ENCODE peak calls at places on chromosomes 16 and 17, in four cellular contexts. C is H1, D is H9, U is IMR-90. V is an unnamed sample.

GRCh38 chr17:16516594-16517018 is 24.6 kb upstream of the LRRC75A start:
- DNase-seq in C (no peak), D (peak; percentile 70), U (peak; percentile 80), V (peak; percentile 75)

GRCh38 chr17:82791532-82791931 is 39.7 kb downstream of the TBCD start:
- DNase-seq in D (no peak), C (no peak), U (peak; percentile 98), V (no peak)

GRCh38 chr17:31561469-31562412 is 170.3 kb downstream of the RAB11FIP4 start:
- DNase-seq in C (no peak), D (no peak), U (peak; percentile 49), V (peak; percentile 38)

GRCh38 chr17:77717941-77718668 is 240.4 kb upstream of the TNRC6C start:
- DNase-seq in U (no peak), C (no peak), D (peak; percentile 25), V (no peak)

GRCh38 chr16:68069511-68070248 is 15.5 kb upstream of the NFATC3 start:
- DNase-seq in C (no peak), U (no peak), D (no peak), V (no peak)

GRCh38 chr16:3022697-3023414 is 886 bp downstream of the HCFC1R1 start:
- DNase-seq in U (peak; percentile 20), C (no peak), D (no peak), V (no peak)

GRCh38 chr16:31128711-31129567 is 6.6 kb downstream of the PRSS8 start:
- DNase-seq in D (no peak), U (no peak), C (no peak), V (no peak)

GRCh38 chr17:41793749-41794602 is 7.5 kb upstream of the JUP start:
- DNase-seq in D (peak; percentile 95), C (no peak), U (peak; percentile 59), V (peak; percentile 96)

GRCh38 chr17:82350182-82351030 is 8.6 kb upstream of the TEX19 start:
- DNase-seq in U (no peak), D (no peak), C (no peak), V (no peak)

GRCh38 chr17:57735707-57736106 is 9.4 kb downstream of the CCDC182 start:
- DNase-seq in D (peak; percentile 77), U (no peak), C (no peak), V (peak; percentile 60)

GRCh38 chr16:58459344-58460218 is 40.4 kb upstream of the NDRG4 start:
- DNase-seq in U (peak; percentile 43), C (no peak), D (no peak), V (no peak)

GRCh38 chr17:31825961-31826691 is 32.9 kb downstream of the COPRS start:
- DNase-seq in C (no peak), D (no peak), U (peak; percentile 34), V (no peak)

GRCh38 chr17:78227455-78227916 is 3.9 kb upstream of the TMEM235 start:
- DNase-seq in C (no peak), D (no peak), U (peak; percentile 16), V (no peak)

GRCh38 chr17:9386401-9386800 is 189.2 kb downstream of the STX8 start:
- DNase-seq in C (no peak), D (no peak), U (no peak), V (no peak)

GRCh38 chr16:10500582-10500981 is 79.8 kb downstream of the EMP2 start:
- DNase-seq in U (no peak), D (no peak), C (no peak), V (no peak)

GRCh38 chr17:78525511-78526160 is 51.6 kb downstream of the DNAH17 start:
- DNase-seq in D (no peak), U (no peak), C (no peak), V (no peak)

GRCh38 chr17:58513913-58514794 is at the start of gene MTMR4:
- DNase-seq in C (peak; percentile 79), U (peak; percentile 58), D (peak; percentile 97), V (peak; percentile 92)

GRCh38 chr16:81264386-81264785 is 25.9 kb downstream of the BCO1 start:
- DNase-seq in D (no peak), C (no peak), U (no peak), V (no peak)

GRCh38 chr17:43994272-43995149 is 9.9 kb upstream of the NAGS start:
- DNase-seq in U (peak; percentile 37), C (no peak), D (peak; percentile 86), V (peak; percentile 62)
- H3K56ac ChIP-seq in U (no peak overlapping the region), C (no peak overlapping the region), D (no peak overlapping the region), V (peak overlapping the region; percentile 72)

GRCh38 chr17:76139261-76139752 is 1.7 kb downstream of the FOXJ1 start:
- DNase-seq in C (no peak), U (no peak), D (peak; percentile 48), V (no peak)

GRCh38 chr17:76142044-76143041 is 1.3 kb upstream of the FOXJ1 start:
- DNase-seq in C (no peak), D (peak; percentile 48), U (no peak), V (no peak)

GRCh38 chr17:76141212-76142043 is at the start of gene FOXJ1:
- DNase-seq in C (peak; percentile 88), D (peak; percentile 99), U (peak; percentile 74), V (peak; percentile 96)

GRCh38 chr17:76139801-76140660 is 1.0 kb downstream of the FOXJ1 start:
- DNase-seq in U (no peak), C (no peak), D (peak; percentile 64), V (peak; percentile 52)

DNA sequence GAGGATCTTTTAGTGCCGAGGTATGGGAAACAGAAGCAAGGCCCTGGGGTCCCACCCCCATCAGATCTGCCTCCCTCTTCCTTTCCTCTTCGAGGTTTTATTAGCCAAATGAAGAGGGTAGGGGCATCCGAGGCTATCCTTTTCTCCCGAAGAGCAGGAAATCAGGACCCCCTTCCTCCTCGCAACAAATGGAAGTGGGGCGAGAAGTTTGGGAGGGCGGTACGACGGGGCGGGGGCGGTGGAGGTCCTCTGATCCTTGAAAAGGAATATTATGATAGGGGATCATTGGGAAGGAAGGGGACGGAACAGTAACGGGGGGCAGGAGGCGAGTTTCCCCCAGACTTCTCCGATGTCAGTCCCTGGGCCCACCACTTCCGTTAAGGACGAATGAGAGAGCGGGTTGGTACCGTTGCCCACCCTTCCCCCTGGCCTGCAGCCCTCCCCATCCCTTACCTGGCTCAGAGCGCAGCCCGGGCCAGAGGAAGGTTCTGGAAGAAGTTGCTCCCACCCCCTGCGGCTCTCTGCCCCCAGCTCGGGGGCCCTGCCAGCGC is 309 bp downstream of the FOXJ1 start:
- DNase-seq in C (no peak), U (no peak), D (no peak), V (no peak)
- H3K18ac ChIP-seq in C (no peak overlapping the region), U (no peak overlapping the region), D (no peak overlapping the region), V (no peak overlapping the region)

DNA sequence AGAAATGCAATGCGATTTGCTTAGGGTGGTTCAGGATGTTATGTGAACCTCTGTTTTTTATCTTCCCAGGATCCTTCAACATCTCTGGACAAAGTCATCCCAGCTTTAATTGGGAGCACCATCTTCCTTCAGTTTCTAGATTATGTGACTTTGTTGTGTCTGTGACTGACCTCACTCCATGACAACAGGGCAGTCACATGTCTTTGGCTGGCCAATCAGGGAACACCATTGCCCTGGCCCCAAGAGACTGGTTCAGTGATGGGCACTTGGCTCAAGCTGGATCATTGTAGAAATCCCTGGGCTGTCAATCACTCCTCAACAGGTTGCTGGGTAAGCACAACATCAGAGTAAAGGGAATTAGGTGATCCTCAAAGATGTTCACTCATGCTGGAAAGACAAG is 499.7 kb downstream of the XYLT1 start:
- DNase-seq in C (no peak), U (no peak), D (no peak), V (no peak)
- H2BK5ac ChIP-seq in C (no peak overlapping the region), U (no peak overlapping the region), D (no peak overlapping the region), V (no peak overlapping the region)

DNA sequence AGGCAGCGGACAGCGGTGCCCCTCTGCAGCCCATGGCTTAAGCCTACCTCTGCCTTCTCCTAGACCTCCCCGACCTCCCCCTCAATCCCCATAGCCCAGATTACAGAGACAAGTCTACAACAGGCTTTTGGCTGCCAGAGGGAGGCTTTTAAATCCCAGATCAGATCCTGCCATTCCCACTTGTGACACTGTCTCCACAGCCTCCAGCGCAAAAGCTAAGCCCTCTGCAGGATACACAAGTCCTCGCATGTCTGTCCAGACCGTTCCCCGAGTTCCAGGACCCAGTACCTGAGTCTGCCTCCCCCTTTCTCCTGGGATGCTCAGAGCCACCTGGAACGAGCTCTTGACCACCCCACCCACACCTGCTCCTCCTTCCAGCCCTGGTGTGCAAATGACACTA is 31.2 kb downstream of the VAC14 start:
- DNase-seq in D (no peak), U (no peak), C (no peak), V (no peak)
- H3K56ac ChIP-seq in D (no peak overlapping the region), U (no peak overlapping the region), C (no peak overlapping the region), V (no peak overlapping the region)

DNA sequence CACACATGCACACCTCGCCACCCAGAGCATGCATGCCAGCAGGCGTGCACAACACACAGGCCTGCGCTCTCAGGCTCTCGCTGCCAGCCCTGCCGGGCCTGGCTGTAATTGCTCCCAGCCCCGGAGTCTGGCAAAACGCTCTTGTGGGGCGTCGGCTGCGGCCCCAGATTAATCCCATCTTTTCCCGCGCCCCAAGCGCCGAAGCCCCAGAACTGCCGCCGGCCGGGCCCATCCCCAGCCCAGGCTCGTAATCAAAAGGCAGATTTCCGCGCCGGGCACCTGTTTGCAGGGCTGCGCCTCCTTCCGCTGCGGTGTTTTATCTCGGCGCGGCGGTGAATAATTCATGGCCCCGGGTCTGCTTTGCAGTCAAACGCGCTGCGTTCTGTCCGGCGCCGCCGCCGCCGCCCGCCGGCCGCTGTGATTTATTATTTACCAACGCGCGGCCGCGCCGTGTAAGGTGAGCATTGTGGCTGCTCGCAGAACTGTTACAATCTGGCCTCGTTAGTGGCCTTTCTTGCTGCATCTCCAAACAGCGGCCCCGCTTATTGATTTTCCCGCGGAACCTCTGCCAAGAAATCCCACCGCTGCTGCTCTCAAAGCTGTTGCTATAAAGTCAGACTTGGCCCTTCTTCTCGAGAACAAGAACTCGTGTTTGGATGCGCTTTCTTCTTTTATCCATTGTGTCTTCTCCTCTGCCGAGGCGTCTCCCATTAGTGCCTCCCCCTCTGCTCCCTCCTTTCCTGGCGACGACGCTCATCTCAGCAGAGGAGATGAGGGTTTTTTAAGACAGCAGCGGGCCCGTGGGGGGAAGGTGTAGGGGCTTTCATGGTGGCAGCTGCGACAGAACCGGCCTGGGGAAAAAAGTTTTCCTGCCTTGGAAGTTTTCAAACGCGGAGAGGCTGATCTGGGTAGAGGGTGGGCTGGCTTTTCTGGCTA is 126.2 kb downstream of the IRX5 start:
- DNase-seq in D (peak; percentile 71), C (no peak), U (no peak), V (peak; percentile 65)
- H3K18ac ChIP-seq in D (no peak overlapping the region), C (peak overlapping the region; percentile 68), U (no peak overlapping the region), V (no peak overlapping the region)

V was measured in mesendoderm.